ENCODE peak calls at places on chromosome 3, in nine cellular contexts. D is neural crest cell; T is NB4; F is body of pancreas; O is WERI-Rb-1; N is retinal pigment epithelial cell; H is IMR-90; W is cardiac fibroblast; B is CD4-positive, alpha-beta T cell. L is an unnamed sample.

GRCh38 chr3:45688882-45689786 is at the start of gene SACM1L:
- DNase-seq in D (peak; percentile 96), T (peak; percentile 99), F (peak; percentile 97), O (peak; percentile 98), N (peak; percentile 95), H (peak; percentile 99), W (peak; percentile 99), B (peak; percentile 91), L (peak; percentile 91)

GRCh38 chr3:138461246-138461645 is 26.8 kb downstream of the ESYT3 start:
- DNase-seq in D (no peak), T (no peak), F (no peak), O (no peak), N (no peak), H (peak; percentile 16), W (no peak), B (no peak), L (no peak)

GRCh38 chr3:12522721-12523120 is 22.6 kb downstream of the MKRN2OS start:
- DNase-seq in D (no peak), T (no peak), F (peak; percentile 92), O (no peak), N (no peak), H (no peak), W (no peak), B (no peak), L (no peak)

GRCh38 chr3:189278211-189278610 is 106.4 kb downstream of the TPRG1 start:
- DNase-seq in D (no peak), T (no peak), F (no peak), O (no peak), N (no peak), H (no peak), W (no peak), B (no peak), L (no peak)

GRCh38 chr3:72255736-72256559 is 471.0 kb upstream of the PROK2 start:
- DNase-seq in D (no peak), T (no peak), F (peak; percentile 76), O (no peak), N (no peak), H (no peak), W (no peak), B (peak; percentile 13), L (no peak)

GRCh38 chr3:170999737-171000242 is 26.7 kb downstream of the SLC2A2 start:
- DNase-seq in D (no peak), T (peak; percentile 12), F (peak; percentile 79), O (no peak), N (peak; percentile 45), H (peak; percentile 93), W (peak; percentile 82), B (no peak), L (no peak)

GRCh38 chr3:50126287-50127211 is 28.6 kb upstream of the SEMA3F start:
- DNase-seq in D (no peak), T (no peak), F (peak; percentile 48), O (peak; percentile 92), N (no peak), H (peak; percentile 45), W (peak; percentile 42), B (no peak), L (peak; percentile 27)

GRCh38 chr3:183538475-183538874 is 17.0 kb downstream of the KLHL6 start:
- DNase-seq in D (no peak), T (no peak), F (no peak), O (no peak), N (no peak), H (no peak), W (no peak), B (no peak), L (no peak)

GRCh38 chr3:127887321-127887720 is 27.7 kb upstream of the KBTBD12 start:
- DNase-seq in D (no peak), T (no peak), F (no peak), O (no peak), N (no peak), H (no peak), W (peak; percentile 74), B (no peak), L (peak; percentile 29)

GRCh38 chr3:37661615-37662306 is 199.9 kb upstream of the CTDSPL start:
- DNase-seq in D (no peak), T (no peak), F (no peak), O (no peak), N (no peak), H (no peak), W (no peak), B (no peak), L (no peak)

GRCh38 chr3:12507871-12508281 is 23.6 kb downstream of the TSEN2 start:
- DNase-seq in D (no peak), T (no peak), F (no peak), O (no peak), N (no peak), H (peak; percentile 73), W (peak; percentile 86), B (no peak), L (no peak)

GRCh38 chr3:48247401-48247807 is 6.5 kb downstream of the ZNF589 start:
- DNase-seq in D (no peak), T (peak; percentile 34), F (no peak), O (no peak), N (no peak), H (no peak), W (peak; percentile 65), B (no peak), L (no peak)

GRCh38 chr3:18758047-18758704 is 333.0 kb upstream of the SATB1 start:
- DNase-seq in D (no peak), T (peak; percentile 80), F (peak; percentile 55), O (peak; percentile 15), N (peak; percentile 34), H (no peak), W (peak; percentile 8), B (no peak), L (peak; percentile 8)

GRCh38 chr3:106628407-106628806 is 748.8 kb upstream of the CCDC54 start:
- DNase-seq in D (no peak), T (no peak), F (no peak), O (no peak), N (no peak), H (peak; percentile 78), W (peak; percentile 72), B (no peak), L (no peak)

GRCh38 chr3:86969500-86970189 is 21.3 kb downstream of the VGLL3 start:
- DNase-seq in D (no peak), T (peak; percentile 54), F (no peak), O (peak; percentile 27), N (no peak), H (peak; percentile 61), W (peak; percentile 84), B (no peak), L (peak; percentile 58)

GRCh38 chr3:142028174-142028833 is 121.0 kb downstream of the TFDP2 start:
- DNase-seq in D (peak; percentile 29), T (peak; percentile 61), F (peak; percentile 36), O (no peak), N (peak; percentile 78), H (peak; percentile 90), W (peak; percentile 90), B (no peak), L (peak; percentile 51)

GRCh38 chr3:72255191-72255590 is 470.2 kb upstream of the PROK2 start:
- DNase-seq in D (no peak), T (no peak), F (peak; percentile 43), O (no peak), N (no peak), H (no peak), W (peak; percentile 25), B (no peak), L (no peak)

GRCh38 chr3:15391007-15391406 is 36.3 kb downstream of the METTL6 start:
- DNase-seq in D (no peak), T (no peak), F (no peak), O (no peak), N (no peak), H (no peak), W (no peak), B (no peak), L (no peak)

GRCh38 chr3:176663376-176663775 is 533.9 kb downstream of the TBL1XR1 start:
- DNase-seq in D (no peak), T (no peak), F (no peak), O (no peak), N (no peak), H (peak; percentile 27), W (peak; percentile 62), B (no peak), L (no peak)

GRCh38 chr3:176663819-176664218 is 533.5 kb downstream of the TBL1XR1 start:
- DNase-seq in D (no peak), T (peak; percentile 38), F (peak; percentile 15), O (peak; percentile 8), N (peak; percentile 28), H (peak; percentile 66), W (peak; percentile 86), B (no peak), L (no peak)

DNA sequence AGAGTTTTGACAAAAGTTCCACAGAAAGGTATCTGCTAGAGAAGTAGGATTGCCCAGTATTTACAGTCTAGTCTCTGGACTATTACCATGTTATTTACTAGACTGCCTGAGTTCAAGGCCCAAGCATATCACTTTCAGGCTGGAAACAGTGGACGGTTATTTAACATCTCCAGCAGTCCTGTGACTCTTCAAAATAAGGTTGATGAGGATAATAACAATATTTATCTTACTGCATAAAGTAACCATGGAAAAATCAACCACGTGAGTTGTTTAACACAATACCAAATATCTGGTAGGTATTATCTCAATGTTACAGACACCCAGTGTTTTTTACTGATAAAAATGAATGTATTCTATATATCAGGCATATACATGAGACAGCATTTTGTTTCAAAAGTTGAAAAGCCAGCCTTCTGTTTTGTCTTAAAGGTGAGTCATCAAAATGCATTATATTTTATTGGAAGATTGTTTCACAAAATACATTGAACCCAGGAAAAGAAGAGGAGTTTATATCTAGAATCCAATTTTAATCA is 535.8 kb downstream of the TBL1XR1 start:
- DNase-seq in D (no peak), T (no peak), F (no peak), O (no peak), N (no peak), H (no peak), W (no peak), B (no peak), L (no peak)
- TF ChIP-seq CTCF in D (no peak), T (no peak), F (no peak), O (no peak), N (no peak), H (no peak), W (no peak), B (no peak), L (no peak)

GRCh38 chr3:134542287-134542686 is 56.4 kb downstream of the CEP63 start:
- DNase-seq in D (no peak), T (peak; percentile 77), F (no peak), O (no peak), N (no peak), H (no peak), W (no peak), B (no peak), L (no peak)
- TF ChIP-seq CTCF in D (no peak), T (peak; percentile 20), F (no peak), O (no peak), N (no peak), H (no peak), W (no peak), B (no peak), L (no peak)

DNA sequence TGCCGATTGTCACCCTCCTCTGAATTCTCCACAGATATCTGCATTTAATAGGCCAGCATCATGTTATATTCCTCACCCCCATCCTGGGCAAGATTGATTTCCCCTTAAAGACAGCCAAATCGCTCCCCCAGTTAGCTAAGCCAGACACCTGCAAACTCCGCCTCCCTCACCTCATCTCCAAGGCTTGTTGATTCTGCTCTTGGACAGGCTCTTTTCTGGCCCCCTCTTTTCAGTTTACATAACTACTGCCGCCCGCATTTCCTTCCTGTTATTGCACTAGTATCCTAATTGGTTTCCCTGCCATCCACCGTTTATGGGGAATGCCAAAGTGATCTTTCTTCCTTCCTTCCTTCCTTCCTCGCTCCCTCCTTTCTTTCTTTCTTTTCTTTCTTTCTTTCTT is 214.7 kb upstream of the MRPL3 start:
- DNase-seq in D (no peak), T (no peak), F (no peak), O (no peak), N (no peak), H (no peak), W (no peak), B (no peak), L (no peak)
- TF ChIP-seq CTCF in D (no peak), T (no peak), F (no peak), O (no peak), N (no peak), H (no peak), W (no peak), B (no peak), L (no peak)

GRCh38 chr3:30508319-30508718 is 98.1 kb upstream of the TGFBR2 start:
- DNase-seq in D (no peak), T (no peak), F (no peak), O (no peak), N (no peak), H (no peak), W (no peak), B (no peak), L (no peak)
- TF ChIP-seq CTCF in D (no peak), T (no peak), F (no peak), O (no peak), N (no peak), H (no peak), W (no peak), B (no peak), L (no peak)

L was measured in GM13976.